ENCODE peak calls at places on chromosome 11, in five cellular contexts. V is iris pigment epithelial cell; C is activated CD4-positive, alpha-beta T cell treated with anti-CD3 and anti-CD28 coated beads, Interleukin-2, amount 50 U/mL, for 4 hours; H is IMR-90; B is T-helper 2 cell treated with Interferon-gamma antibody and Interleukin-4, amounts not matched to agents 5 μg/mL and 100 μg/mL, for 36 hours. O is an unnamed sample.

GRCh38 chr11:73415854-73416615 is 39.8 kb downstream of the RELT start:
- DNase-seq in C (no peak), H (peak; percentile 55), B (no peak), V (peak; percentile 56), O (no peak)

GRCh38 chr11:83257638-83258229 is 28.4 kb downstream of the CCDC90B start:
- DNase-seq in V (peak; percentile 84), H (peak; percentile 73), B (no peak), C (no peak), O (peak; percentile 53)

GRCh38 chr11:47863189-47863892 is 15.2 kb upstream of the NUP160 start:
- DNase-seq in H (peak; percentile 92), V (peak; percentile 84), B (no peak), C (no peak), O (peak; percentile 70)

GRCh38 chr11:35272391-35272821 is 133.4 kb downstream of the CD44 start:
- DNase-seq in H (no peak), V (no peak), B (peak; percentile 74), C (peak; percentile 17), O (no peak)

GRCh38 chr11:100152751-100153150 is 534.3 kb upstream of the ARHGAP42 start:
- DNase-seq in H (no peak), B (no peak), C (no peak), V (peak; percentile 10), O (no peak)

GRCh38 chr11:91435694-91436375 is 788.8 kb upstream of the FAT3 start:
- DNase-seq in V (no peak), B (no peak), H (no peak), C (no peak), O (no peak)

GRCh38 chr11:45218705-45219104 is 67.4 kb downstream of the SYT13 start:
- DNase-seq in V (no peak), C (no peak), B (no peak), H (no peak), O (no peak)

GRCh38 chr11:44275961-44276550 is 33.9 kb downstream of the ALX4 start:
- DNase-seq in C (no peak), V (no peak), H (no peak), B (no peak), O (no peak)

GRCh38 chr11:2449548-2450320 is 4.9 kb downstream of the KCNQ1 start:
- DNase-seq in B (no peak), C (no peak), H (no peak), V (no peak), O (peak; percentile 82)

GRCh38 chr11:66388746-66389386 is 17.3 kb upstream of the SLC29A2 start:
- DNase-seq in B (peak; percentile 54), V (peak; percentile 76), C (peak; percentile 70), H (peak; percentile 73), O (no peak)

GRCh38 chr11:105179542-105180278 is 40.1 kb upstream of the CARD18 start:
- DNase-seq in V (no peak), C (no peak), B (no peak), H (no peak), O (no peak)

GRCh38 chr11:13098067-13098466 is 89.0 kb downstream of the RASSF10 start:
- DNase-seq in V (no peak), B (no peak), H (no peak), C (no peak), O (no peak)

GRCh38 chr11:116052603-116053537 is 548.7 kb upstream of the CADM1 start:
- DNase-seq in V (no peak), B (no peak), H (no peak), C (no peak), O (no peak)

GRCh38 chr11:127273593-127274327 is 273.2 kb upstream of the KIRREL3 start:
- DNase-seq in B (no peak), C (no peak), H (no peak), V (no peak), O (no peak)

GRCh38 chr11:47152953-47153950 is 23.4 kb downstream of the ARFGAP2 start:
- DNase-seq in H (peak; percentile 80), C (peak; percentile 42), B (peak; percentile 35), V (peak; percentile 66), O (peak; percentile 94)

GRCh38 chr11:64934765-64935633 is 694 bp downstream of the GPHA2 start:
- DNase-seq in C (no peak), H (no peak), V (no peak), B (no peak), O (peak; percentile 52)

GRCh38 chr11:103266167-103266831 is 157.1 kb downstream of the DYNC2H1 start:
- DNase-seq in B (no peak), H (no peak), C (no peak), V (no peak), O (no peak)

GRCh38 chr11:65505434-65506315 is 6.8 kb downstream of the MALAT1 start:
- DNase-seq in V (peak; percentile 34), H (peak; percentile 52), C (no peak), B (no peak), O (peak; percentile 23)

GRCh38 chr11:126742582-126742981 is 258.0 kb downstream of the KIRREL3 start:
- DNase-seq in V (no peak), B (no peak), H (no peak), C (no peak), O (no peak)